ENCODE peak calls at places on chromosomes 2 and 18, in eight cellular contexts. B is endothelial cell, D is K562, E is testis, U is cardiac fibroblast, J is cardiac muscle cell, V is heart right ventricle, G is tibial nerve. F is an unnamed sample.

GRCh38 chr2:153875801-153876466 is 4.2 kb downstream of the GALNT13 start:
- DNase-seq in U (no peak), E (no peak), J (no peak), G (no peak), D (no peak), B (no peak), V (no peak), F (no peak)

GRCh38 chr2:237998530-237998929 is 31.7 kb downstream of the UBE2F start:
- DNase-seq in V (no peak), E (no peak), U (peak), G (no peak), J (no peak), B (no peak), D (no peak), F (no peak)

GRCh38 chr2:212064318-212064717 is 474.3 kb downstream of the ERBB4 start:
- DNase-seq in G (no peak), D (no peak), E (no peak), J (no peak), B (no peak), V (no peak), U (no peak), F (no peak)

GRCh38 chr2:162890690-162891311 is 52.2 kb upstream of the KCNH7 start:
- DNase-seq in J (peak), G (no peak), V (no peak), E (peak), B (peak), D (peak), U (peak), F (no peak)

GRCh38 chr2:240564571-240565266 is 3.6 kb upstream of the RNPEPL1 start:
- DNase-seq in U (peak), D (no peak), E (peak), B (no peak), J (no peak), G (no peak), V (no peak), F (no peak)

GRCh38 chr2:226159875-226160479 is 639.6 kb downstream of the IRS1 start:
- DNase-seq in D (no peak), E (no peak), U (no peak), B (no peak), V (no peak), J (peak), G (no peak), F (no peak)

GRCh38 chr2:163713534-163714311 is 22.1 kb downstream of the FIGN start:
- DNase-seq in J (peak), E (no peak), D (no peak), U (no peak), B (no peak), G (no peak), V (no peak), F (no peak)

GRCh38 chr18:41391616-41392610 is 563.1 kb upstream of the PIK3C3 start:
- DNase-seq in D (no peak), E (peak), G (no peak), J (peak), B (peak), U (peak), V (peak), F (peak)

GRCh38 chr2:126935774-126936173 is 37.1 kb downstream of the TEX51 start:
- DNase-seq in E (no peak), J (no peak), D (no peak), B (no peak), V (no peak), G (no peak), U (no peak), F (no peak)

GRCh38 chr18:13436596-13436995 is 218.0 kb downstream of the LDLRAD4 start:
- DNase-seq in G (no peak), V (no peak), D (no peak), U (no peak), J (no peak), B (no peak), E (no peak), F (no peak)

GRCh38 chr2:115549731-115550130 is 1107.3 kb downstream of the DPP10 start:
- DNase-seq in G (no peak), J (no peak), D (no peak), V (no peak), B (no peak), E (no peak), U (no peak), F (no peak)

GRCh38 chr18:77635441-77635840 is 385.8 kb downstream of the GALR1 start:
- DNase-seq in V (no peak), U (peak), B (no peak), D (no peak), E (peak), G (no peak), J (no peak), F (no peak)

GRCh38 chr2:151289972-151290335 is 486 bp upstream of the NMI start:
- DNase-seq in B (no peak), J (no peak), E (peak), U (peak), V (no peak), D (peak), G (peak), F (no peak)

GRCh38 chr2:88090446-88091283 is 23.0 kb downstream of the SMYD1 start:
- DNase-seq in V (no peak), J (no peak), E (no peak), B (no peak), G (no peak), U (no peak), D (no peak), F (no peak)

GRCh38 chr2:15669375-15669910 is 77.8 kb downstream of the DDX1 start:
- DNase-seq in J (no peak), D (no peak), U (no peak), V (no peak), B (no peak), E (no peak), G (no peak), F (no peak)

DNA sequence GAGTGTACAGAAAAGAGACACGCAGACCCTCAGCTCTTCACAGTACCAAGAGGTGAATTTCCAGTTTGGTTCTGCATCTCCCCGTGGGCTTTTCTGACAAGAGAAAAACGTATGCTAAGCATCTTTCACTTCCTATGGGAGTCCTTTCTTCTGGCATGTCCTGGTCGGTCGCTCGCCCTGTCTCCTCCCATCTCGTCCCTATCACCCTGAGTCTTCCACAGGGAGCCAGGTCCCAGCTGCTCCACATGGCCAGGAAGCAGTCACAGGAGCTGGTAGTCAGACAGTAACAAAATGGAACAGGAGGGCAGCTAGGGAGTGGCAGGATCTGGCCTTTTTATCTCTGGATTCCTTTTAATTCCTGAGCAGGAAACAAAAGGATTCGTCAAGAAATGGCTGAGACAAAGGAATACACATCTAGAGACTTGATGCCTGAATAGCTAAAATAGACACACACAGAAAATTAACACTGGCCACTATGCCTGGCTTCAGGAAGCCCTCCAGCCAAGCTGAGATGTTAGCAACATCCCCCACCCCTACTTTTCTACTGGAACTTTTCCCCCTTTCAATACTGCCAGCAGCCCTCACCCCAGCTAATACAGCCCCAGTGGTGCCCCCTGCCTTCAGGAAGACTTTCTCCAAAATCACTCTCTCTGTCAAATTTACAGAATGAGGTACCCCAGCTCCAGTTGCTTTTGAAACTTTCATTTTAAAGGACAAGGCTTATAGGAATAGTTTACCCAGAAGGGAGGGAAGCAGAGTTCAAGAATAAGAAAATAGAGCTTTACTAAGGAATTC is 136.1 kb downstream of the DNER start:
- DNase-seq in G (no peak), D (no peak), V (no peak), B (no peak), U (no peak), E (no peak), J (no peak), F (no peak)
- TF ChIP-seq CTCF in G (no peak), D (no peak), V (no peak), B (no peak), U (peak), E (no peak), J (no peak), F (no peak)

DNA sequence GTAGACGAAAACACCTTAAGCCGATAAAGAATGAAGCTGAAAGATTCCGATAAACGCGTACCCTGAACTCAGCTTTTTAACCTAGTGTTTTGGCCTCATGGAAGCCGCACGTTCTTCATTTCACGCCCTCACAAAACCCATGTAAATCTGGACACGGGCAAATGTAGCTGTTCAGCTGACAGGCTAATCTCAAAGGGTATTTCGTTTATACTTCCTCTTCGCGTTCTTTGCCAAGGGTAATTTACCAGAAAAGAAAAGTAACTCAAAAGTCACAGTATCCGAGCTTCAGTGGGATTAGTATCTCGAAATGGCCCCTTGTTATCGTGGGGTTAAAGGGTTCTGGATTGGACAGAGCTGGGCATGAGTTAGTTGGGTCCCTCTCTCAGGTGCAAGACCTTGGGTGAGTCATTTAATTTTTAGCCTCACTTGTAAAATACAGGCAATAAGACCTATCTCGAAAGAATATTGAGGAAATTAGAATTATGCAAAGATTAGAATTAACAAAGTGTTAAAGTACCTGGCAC is 22.0 kb upstream of the STPG4 start:
- DNase-seq in U (no peak), B (no peak), G (no peak), D (peak), J (no peak), E (no peak), V (no peak), F (no peak)
- TF ChIP-seq CTCF in U (no peak), B (no peak), G (no peak), D (no peak), J (no peak), E (no peak), V (no peak), F (no peak)

DNA sequence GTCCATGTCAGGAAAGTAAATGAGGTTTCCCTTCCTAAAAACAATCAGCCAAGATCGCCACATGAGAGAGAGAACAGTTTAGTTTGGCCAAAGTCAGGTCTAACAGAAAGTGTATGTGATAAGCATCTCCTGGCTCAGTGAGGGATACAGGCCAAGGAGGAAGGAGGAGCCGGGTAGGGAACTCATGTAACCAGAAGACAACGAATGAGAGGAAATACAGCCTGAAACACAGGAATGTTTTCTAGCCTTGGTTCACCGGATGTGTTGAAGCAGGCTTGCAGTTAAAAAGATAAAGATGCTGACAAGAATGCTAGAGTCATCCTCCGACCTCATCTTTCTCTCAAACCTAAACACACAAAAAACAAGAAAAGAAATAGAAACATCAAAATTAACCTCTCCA is 283.9 kb upstream of the SIX2 start:
- DNase-seq in U (peak), J (no peak), E (no peak), D (no peak), G (no peak), B (no peak), V (no peak), F (no peak)
- TF ChIP-seq CTCF in U (no peak), J (no peak), E (no peak), D (no peak), G (no peak), B (no peak), V (no peak), F (no peak)

GRCh38 chr2:23616630-23617029 is 231.7 kb downstream of the KLHL29 start:
- DNase-seq in G (no peak), B (no peak), V (no peak), E (no peak), J (no peak), D (no peak), U (no peak), F (no peak)

GRCh38 chr2:23617817-23618216 is 232.8 kb downstream of the KLHL29 start:
- DNase-seq in E (no peak), B (no peak), V (no peak), U (no peak), J (no peak), D (no peak), G (no peak), F (no peak)

GRCh38 chr2:23618265-23618664 is 233.3 kb downstream of the KLHL29 start:
- DNase-seq in B (no peak), E (no peak), D (no peak), U (no peak), V (no peak), G (no peak), J (no peak), F (no peak)

GRCh38 chr2:23618696-23619530 is 233.9 kb downstream of the KLHL29 start:
- DNase-seq in J (no peak), G (no peak), B (no peak), D (no peak), U (no peak), E (no peak), V (no peak), F (no peak)

GRCh38 chr2:23617167-23617787 is 232.3 kb downstream of the KLHL29 start:
- DNase-seq in B (no peak), E (peak), G (peak), V (no peak), D (peak), U (peak), J (no peak), F (no peak)
- TF ChIP-seq CTCF in B (no peak), E (peak), G (peak), V (peak), D (peak), U (peak), J (peak), F (no peak)

GRCh38 chr2:186459009-186459408 is 27.1 kb upstream of the ZC3H15 start:
- DNase-seq in U (peak), J (no peak), E (no peak), D (no peak), B (no peak), V (no peak), G (no peak), F (no peak)
- TF ChIP-seq CTCF in U (peak), J (peak), E (no peak), D (peak), B (no peak), V (no peak), G (no peak), F (peak)

GRCh38 chr18:63320041-63320689 is 596 bp upstream of the BCL2 start:
- DNase-seq in D (peak), U (peak), B (peak), V (peak), G (peak), J (peak), E (peak), F (peak)
- TF ChIP-seq CTCF in D (no peak), U (no peak), B (no peak), V (no peak), G (peak), J (no peak), E (no peak), F (no peak)

DNA sequence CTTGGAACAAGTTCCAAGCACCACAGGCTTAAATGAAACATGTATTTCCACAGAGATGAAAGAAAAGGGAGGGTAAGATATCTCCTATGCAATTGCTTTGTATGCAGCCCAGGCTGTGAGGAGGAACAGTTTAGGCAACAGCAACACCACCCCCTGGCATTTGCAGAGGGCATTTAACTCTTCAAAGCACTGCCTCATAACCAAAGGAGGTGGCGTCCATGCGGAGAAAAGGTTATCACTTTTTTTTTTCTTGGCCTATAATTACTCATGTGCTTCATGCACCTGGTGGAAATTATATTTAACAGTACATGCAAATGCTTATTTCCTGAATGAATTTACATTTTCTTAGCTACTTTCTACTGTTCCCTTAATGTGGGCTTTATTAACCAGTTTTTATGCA is 286.0 kb downstream of the LPIN1 start:
- DNase-seq in V (no peak), B (no peak), U (no peak), G (no peak), D (no peak), E (no peak), J (no peak), F (no peak)
- TF ChIP-seq CTCF in V (no peak), B (no peak), U (no peak), G (no peak), D (peak), E (no peak), J (no peak), F (no peak)

F was measured in progenitor cell of endocrine pancreas.